ENCODE peak calls at places on chromosomes 6 and 20, in six cellular contexts. R, V, F, H, M and W are unnamed samples.

GRCh38 chr6:79455446-79455845 is 81.8 kb downstream of the LCA5 start:
- DNase-seq in R (no peak), V (no peak), F (no peak), H (no peak), M (no peak), W (no peak)

GRCh38 chr6:170102582-170103481 is 188.0 kb downstream of the DLL1 start:
- DNase-seq in R (no peak), V (no peak), F (no peak), H (no peak), M (no peak), W (no peak)

GRCh38 chr6:21587925-21588811 is 5.4 kb upstream of the SOX4 start:
- DNase-seq in R (peak; percentile 79), V (no peak), F (peak; percentile 44), H (peak; percentile 77), M (peak; percentile 66), W (no peak)

GRCh38 chr20:16916165-16916564 is 168.0 kb downstream of the OTOR start:
- DNase-seq in R (no peak), V (no peak), F (no peak), H (no peak), M (no peak), W (no peak)

GRCh38 chr20:4681441-4681840 is 40.3 kb upstream of the PRND start:
- DNase-seq in R (peak; percentile 20), V (no peak), F (no peak), H (no peak), M (no peak), W (no peak)

GRCh38 chr20:62602550-62602949 is 39.8 kb upstream of the SLCO4A1 start:
- DNase-seq in R (no peak), V (peak; percentile 32), F (no peak), H (peak; percentile 17), M (no peak), W (no peak)

GRCh38 chr6:35086636-35087360 is 54.3 kb downstream of the TCP11 start:
- DNase-seq in R (no peak), V (no peak), F (no peak), H (no peak), M (no peak), W (no peak)

GRCh38 chr6:156600678-156601077 is 176.5 kb upstream of the ARID1B start:
- DNase-seq in R (no peak), V (no peak), F (no peak), H (no peak), M (no peak), W (peak; percentile 43)

GRCh38 chr6:35359744-35360348 is 17.5 kb downstream of the PPARD start:
- DNase-seq in R (no peak), V (no peak), F (peak; percentile 79), H (no peak), M (no peak), W (peak; percentile 59)

GRCh38 chr20:53623454-53624206 is 30.0 kb upstream of the ZNF217 start:
- DNase-seq in R (peak; percentile 84), V (no peak), F (peak; percentile 77), H (peak; percentile 79), M (peak; percentile 82), W (peak; percentile 83)

GRCh38 chr6:24844061-24844460 is 45.3 kb upstream of the ARMH2 start:
- DNase-seq in R (no peak), V (no peak), F (no peak), H (no peak), M (no peak), W (no peak)

GRCh38 chr6:31844507-31844906 is 17.0 kb downstream of the HSPA1B start:
- DNase-seq in R (no peak), V (no peak), F (no peak), H (no peak), M (no peak), W (no peak)

GRCh38 chr20:45036044-45036755 is 64.7 kb downstream of the KCNS1 start:
- DNase-seq in R (no peak), V (no peak), F (peak; percentile 80), H (no peak), M (peak; percentile 34), W (no peak)

GRCh38 chr6:72631480-72631879 is 9.6 kb downstream of the KCNQ5 start:
- DNase-seq in R (no peak), V (no peak), F (peak; percentile 61), H (no peak), M (no peak), W (no peak)

GRCh38 chr20:48163521-48163920 is 378.2 kb upstream of the SULF2 start:
- DNase-seq in R (no peak), V (no peak), F (no peak), H (no peak), M (no peak), W (no peak)

GRCh38 chr6:34227656-34228421 is 8.8 kb upstream of the HMGA1 start:
- DNase-seq in R (no peak), V (no peak), F (no peak), H (no peak), M (no peak), W (peak; percentile 54)

GRCh38 chr6:93337014-93337413 is 82.3 kb downstream of the EPHA7 start:
- DNase-seq in R (no peak), V (no peak), F (no peak), H (no peak), M (no peak), W (no peak)

GRCh38 chr6:4587171-4587570 is 189.0 kb upstream of the CDYL start:
- DNase-seq in R (no peak), V (no peak), F (no peak), H (no peak), M (no peak), W (no peak)

GRCh38 chr6:157550114-157550989 is 169.4 kb downstream of the ZDHHC14 start:
- DNase-seq in R (no peak), V (peak; percentile 28), F (no peak), H (no peak), M (no peak), W (no peak)

GRCh38 chr6:3068329-3069223 is at the start of gene RIPK1:
- DNase-seq in R (peak; percentile 97), V (peak; percentile 93), F (peak; percentile 84), H (peak; percentile 96), M (peak; percentile 93), W (peak; percentile 91)

GRCh38 chr20:37897008-37897548 is 5.8 kb upstream of the VSTM2L start:
- DNase-seq in R (no peak), V (no peak), F (no peak), H (no peak), M (no peak), W (no peak)

DNA sequence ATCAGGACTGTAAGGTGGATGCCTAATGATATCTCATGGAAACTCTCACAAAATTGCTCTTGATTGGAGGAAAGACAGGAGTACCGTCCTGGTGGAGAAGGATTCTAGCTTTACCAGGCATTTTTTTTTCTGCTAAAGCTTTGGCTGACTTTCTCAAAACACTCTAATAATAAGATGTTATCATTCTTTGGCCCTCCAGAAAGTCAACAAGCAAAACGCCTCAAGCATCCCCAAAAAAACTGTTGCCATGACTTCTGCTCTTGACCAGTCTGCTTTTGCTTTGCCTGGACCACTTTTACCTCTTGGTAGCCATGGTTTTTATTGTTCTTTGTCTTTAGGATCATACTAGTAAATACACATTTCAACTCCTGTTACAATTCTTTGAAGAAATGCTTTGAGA is 55.5 kb upstream of the RUNX2 start:
- DNase-seq in R (no peak), V (no peak), F (no peak), H (no peak), M (no peak), W (no peak)
- H3K9me3 ChIP-seq in R (no peaks in the 10 kb centered on the region), V (no peaks in the 10 kb centered on the region), F (no peaks in the 10 kb centered on the region), H (no peaks in the 10 kb centered on the region), M (no peaks in the 10 kb centered on the region), W (no peaks in the 10 kb centered on the region)

DNA sequence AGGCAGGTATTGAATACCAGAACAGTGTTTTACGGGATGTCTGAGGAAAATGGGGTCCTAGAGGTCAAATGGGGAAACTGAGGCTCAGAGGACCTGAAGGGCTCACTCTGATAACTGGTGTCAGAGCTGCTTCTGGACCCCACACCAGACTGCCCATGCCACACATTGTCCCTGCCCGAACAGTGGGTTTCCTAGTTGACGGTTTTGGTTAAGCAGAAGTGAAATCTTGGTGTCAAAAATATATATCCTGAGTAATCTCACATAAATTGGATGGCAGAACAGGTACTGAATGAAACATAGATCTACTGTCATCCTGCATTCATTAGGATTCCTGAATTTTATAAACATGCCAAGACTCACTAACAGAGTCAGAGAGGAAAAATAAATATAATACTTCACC is 16.3 kb downstream of the NOX3 start:
- DNase-seq in R (no peak), V (no peak), F (no peak), H (no peak), M (no peak), W (no peak)
- H3K9me3 ChIP-seq in R (no peaks in the 10 kb centered on the region), V (no peaks in the 10 kb centered on the region), F (no peaks in the 10 kb centered on the region), H (no peaks in the 10 kb centered on the region), M (no peaks in the 10 kb centered on the region), W (no peaks in the 10 kb centered on the region)

GRCh38 chr6:159533568-159533967 is 159.5 kb downstream of the SOD2 start:
- DNase-seq in R (no peak), V (no peak), F (peak; percentile 3), H (no peak), M (no peak), W (no peak)
- H3K9me3 ChIP-seq in R (no peaks in the 10 kb centered on the region), V (no peaks in the 10 kb centered on the region), F (no peaks in the 10 kb centered on the region), H (no peaks in the 10 kb centered on the region), M (no peaks in the 10 kb centered on the region), W (no peaks in the 10 kb centered on the region)

GRCh38 chr6:82487895-82488294 is 124.3 kb downstream of the TPBG start:
- DNase-seq in R (no peak), V (no peak), F (no peak), H (no peak), M (no peak), W (no peak)

GRCh38 chr6:82484001-82484400 is 120.4 kb downstream of the TPBG start:
- DNase-seq in R (no peak), V (no peak), F (no peak), H (no peak), M (no peak), W (no peak)

GRCh38 chr6:82488403-82488802 is 124.8 kb downstream of the TPBG start:
- DNase-seq in R (no peak), V (no peak), F (no peak), H (no peak), M (no peak), W (no peak)

DNA sequence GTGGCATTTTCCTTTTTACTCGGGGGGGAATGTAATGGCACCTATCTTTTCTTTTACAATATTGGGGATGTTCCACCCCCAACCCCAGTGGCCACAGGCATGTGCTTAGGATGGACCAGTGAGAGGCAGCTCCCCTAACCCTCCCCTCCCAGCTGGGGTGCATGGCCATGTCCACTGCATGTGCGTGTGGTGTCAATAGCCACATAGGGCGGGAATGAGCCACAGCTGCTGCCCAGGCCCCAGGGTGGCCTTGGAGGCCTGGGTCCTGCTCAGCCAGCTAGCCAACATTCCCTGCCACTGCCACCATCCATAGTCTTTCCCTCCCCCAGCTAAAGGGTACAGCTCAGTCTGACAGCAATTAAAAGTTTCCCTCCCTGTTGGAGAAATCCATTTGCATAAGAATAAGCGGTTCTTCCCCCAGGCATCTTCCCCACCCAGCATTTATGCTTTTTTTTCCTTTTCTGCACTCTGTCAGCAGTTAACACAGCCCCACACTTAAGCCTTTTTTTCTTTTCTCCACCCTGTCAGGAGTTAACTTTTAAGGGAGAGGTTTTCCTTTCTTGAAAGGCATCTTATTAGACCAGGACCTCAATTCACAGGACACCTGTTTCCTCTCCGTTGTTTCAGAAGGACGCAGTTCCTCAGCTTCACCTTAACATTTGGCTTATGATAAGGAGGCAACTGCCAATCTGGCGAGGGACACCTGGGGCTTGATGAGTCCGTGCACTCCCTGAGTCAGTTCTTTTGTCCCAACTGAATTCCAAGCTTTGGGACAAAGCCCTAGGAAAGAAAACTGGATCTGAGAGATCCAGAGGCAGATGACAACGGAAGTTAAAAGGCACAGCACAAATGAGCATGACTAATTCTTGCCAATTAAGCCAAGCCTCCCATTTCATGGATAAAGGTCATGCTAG is 121.4 kb downstream of the TPBG start:
- DNase-seq in R (no peak), V (no peak), F (no peak), H (no peak), M (no peak), W (no peak)
- H3K9me3 ChIP-seq in R (peaks cover 5% of the 10 kb centered on the region), V (no peaks in the 10 kb centered on the region), F (peaks cover 10% of the 10 kb centered on the region), H (peaks cover 25% of the 10 kb centered on the region), M (no peaks in the 10 kb centered on the region), W (no peaks in the 10 kb centered on the region)

GRCh38 chr20:55947701-55948100 is 57.6 kb downstream of the CBLN4 start:
- DNase-seq in R (no peak), V (no peak), F (no peak), H (no peak), M (no peak), W (no peak)
- H3K9me3 ChIP-seq in R (no peaks in the 10 kb centered on the region), V (no peaks in the 10 kb centered on the region), F (peaks cover 11% of the 10 kb centered on the region), H (no peaks in the 10 kb centered on the region), M (no peaks in the 10 kb centered on the region), W (no peaks in the 10 kb centered on the region)